ENCODE peak calls at places on chromosomes 6 and 20, in nine cellular contexts. U is AG10803; V is HCT116; P is fibroblast of pulmonary artery; S is GM06990; O is WTC11; J is cardiac fibroblast; C is CD8-positive, alpha-beta T cell; Y is uterus. I is an unnamed sample.

GRCh38 chr6:36856277-36856676 is 17.0 kb upstream of the CPNE5 start:
- DNase-seq in V (no peak), U (no peak), P (no peak), Y (no peak), O (no peak), J (no peak), C (no peak), S (no peak), I (no peak)

GRCh38 chr20:298755-299391 is 1.5 kb downstream of the ZCCHC3 start:
- DNase-seq in J (no peak), V (no peak), C (no peak), O (no peak), Y (no peak), U (no peak), S (no peak), P (no peak), I (no peak)

GRCh38 chr20:51195990-51196389 is 173.1 kb upstream of the KCNG1 start:
- DNase-seq in S (no peak), Y (no peak), P (no peak), U (no peak), C (no peak), V (no peak), O (no peak), J (no peak), I (no peak)

GRCh38 chr6:98539669-98540207 is 294.6 kb upstream of the POU3F2 start:
- DNase-seq in Y (no peak), C (no peak), P (no peak), J (no peak), U (no peak), V (no peak), S (no peak), O (no peak), I (no peak)

GRCh38 chr20:51347871-51348270 is 194.6 kb downstream of the NFATC2 start:
- DNase-seq in C (no peak), U (no peak), J (no peak), S (no peak), Y (no peak), P (no peak), V (no peak), O (no peak), I (no peak)

GRCh38 chr6:14544689-14545088 is 427.1 kb downstream of the CD83 start:
- DNase-seq in J (no peak), O (no peak), S (no peak), C (no peak), U (no peak), V (no peak), P (no peak), Y (no peak), I (no peak)

GRCh38 chr6:110755411-110755834 is 59.8 kb downstream of the CDK19 start:
- DNase-seq in O (no peak), Y (no peak), J (no peak), C (no peak), S (no peak), P (no peak), U (no peak), V (no peak), I (no peak)

GRCh38 chr20:57772349-57772964 is 62.6 kb upstream of the PMEPA1 start:
- DNase-seq in O (peak; percentile 27), V (no peak), U (peak; percentile 54), C (no peak), Y (no peak), S (no peak), P (peak; percentile 47), J (peak; percentile 73), I (peak; percentile 92)

GRCh38 chr6:44041461-44042260 is 85.6 kb downstream of the MRPL14 start:
- DNase-seq in O (no peak), S (no peak), P (peak; percentile 97), C (no peak), Y (peak; percentile 82), J (peak; percentile 94), U (peak; percentile 97), V (peak; percentile 84), I (peak; percentile 96)

GRCh38 chr6:7975764-7976146 is 65.2 kb upstream of the TXNDC5 start:
- DNase-seq in U (peak; percentile 4), C (no peak), P (peak; percentile 64), O (no peak), S (no peak), V (no peak), Y (no peak), J (peak; percentile 21), I (no peak)

GRCh38 chr6:134938896-134939295 is 11.0 kb downstream of the ALDH8A1 start:
- DNase-seq in V (no peak), U (no peak), C (no peak), J (peak; percentile 22), P (peak; percentile 14), Y (no peak), S (no peak), O (no peak), I (no peak)

GRCh38 chr6:29005183-29005885 is at the start of gene ZNF311:
- DNase-seq in O (peak; percentile 39), C (no peak), P (peak; percentile 79), S (no peak), Y (peak; percentile 57), U (peak; percentile 64), V (no peak), J (peak; percentile 80), I (peak; percentile 79)

GRCh38 chr6:108250240-108250866 is 10.5 kb downstream of the SNX3 start:
- DNase-seq in J (peak; percentile 39), Y (no peak), C (no peak), S (peak; percentile 28), V (peak; percentile 28), O (peak; percentile 25), P (peak; percentile 46), U (no peak), I (peak; percentile 33)

GRCh38 chr20:14334306-14334930 is 3.0 kb downstream of the FLRT3 start:
- DNase-seq in P (peak; percentile 70), O (peak; percentile 20), S (no peak), V (no peak), J (peak; percentile 24), U (peak; percentile 48), C (no peak), Y (peak; percentile 18), I (peak; percentile 78)

GRCh38 chr20:4684837-4685413 is 36.8 kb upstream of the PRND start:
- DNase-seq in C (no peak), J (peak; percentile 70), P (peak; percentile 63), U (no peak), O (no peak), V (peak; percentile 40), Y (peak; percentile 28), S (no peak), I (peak; percentile 93)

GRCh38 chr20:41051426-41051825 is 22.8 kb downstream of the TOP1 start:
- DNase-seq in V (no peak), S (no peak), U (no peak), P (no peak), C (no peak), Y (no peak), O (no peak), J (no peak), I (no peak)

GRCh38 chr6:158496700-158497099 is 63.2 kb upstream of the TMEM181 start:
- DNase-seq in V (no peak), O (no peak), C (no peak), S (no peak), P (no peak), Y (no peak), J (no peak), U (no peak), I (no peak)
- TF ChIP-seq CTCF in V (no peak), O (no peak), C (no peak), S (peak; percentile 19), P (no peak), Y (no peak), J (no peak), U (no peak), I (no peak)

GRCh38 chr6:27679968-27680694 is 207.2 kb upstream of the ZNF184 start:
- DNase-seq in U (no peak), P (no peak), Y (no peak), J (no peak), S (no peak), O (no peak), V (no peak), C (no peak), I (no peak)

GRCh38 chr6:27674882-27675281 is 202.0 kb upstream of the ZNF184 start:
- DNase-seq in Y (no peak), O (no peak), U (no peak), P (no peak), V (no peak), C (no peak), S (no peak), J (no peak), I (no peak)

GRCh38 chr6:27679308-27679967 is 206.5 kb upstream of the ZNF184 start:
- DNase-seq in S (no peak), U (no peak), Y (no peak), O (no peak), C (no peak), P (no peak), J (no peak), V (no peak), I (no peak)

DNA sequence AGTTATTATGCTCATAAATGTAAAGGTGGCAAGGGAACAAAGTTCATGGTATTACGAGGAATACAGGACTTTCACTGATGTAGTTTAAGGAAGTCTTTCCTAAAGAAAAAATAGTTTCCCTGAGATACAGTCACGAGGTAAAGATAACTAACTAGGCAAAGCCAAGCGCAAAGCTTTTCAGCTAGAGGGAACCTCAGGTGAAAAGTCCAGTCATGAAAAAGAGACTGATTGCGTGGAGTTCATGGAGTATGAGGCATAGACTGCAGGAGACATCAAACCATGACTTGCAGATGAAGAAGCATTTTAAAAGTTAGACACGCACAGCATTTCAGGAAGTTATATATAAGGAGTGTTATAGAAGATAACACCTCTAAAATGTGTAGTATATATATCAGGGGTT is 205.5 kb upstream of the ZNF184 start:
- DNase-seq in S (no peak), J (no peak), U (no peak), O (no peak), Y (no peak), P (no peak), C (no peak), V (no peak), I (no peak)
- TF ChIP-seq CTCF in S (no peak), J (no peak), U (no peak), O (no peak), Y (no peak), P (no peak), C (no peak), V (no peak), I (no peak)

GRCh38 chr6:24004062-24004461 is 122.0 kb upstream of the NRSN1 start:
- DNase-seq in V (no peak), Y (no peak), U (peak; percentile 47), S (no peak), O (no peak), J (peak; percentile 1), C (no peak), P (peak; percentile 0), I (peak; percentile 89)

GRCh38 chr6:24009319-24009718 is 116.7 kb upstream of the NRSN1 start:
- DNase-seq in C (no peak), O (no peak), P (no peak), Y (no peak), V (no peak), S (no peak), U (no peak), J (no peak), I (no peak)

GRCh38 chr6:24006246-24006645 is 119.8 kb upstream of the NRSN1 start:
- DNase-seq in U (no peak), S (no peak), J (no peak), V (no peak), O (no peak), P (no peak), Y (no peak), C (no peak), I (no peak)

GRCh38 chr6:24004659-24005058 is 121.4 kb upstream of the NRSN1 start:
- DNase-seq in U (no peak), V (no peak), P (no peak), S (no peak), Y (no peak), O (no peak), C (no peak), J (no peak), I (peak; percentile 5)
- TF ChIP-seq CTCF in U (no peak), V (no peak), P (no peak), S (no peak), Y (no peak), O (no peak), C (no peak), J (no peak), I (no peak)

GRCh38 chr20:10527781-10528180 is 92.7 kb downstream of the SLX4IP start:
- DNase-seq in O (no peak), U (no peak), C (no peak), Y (no peak), J (no peak), V (no peak), P (no peak), S (no peak), I (no peak)
- TF ChIP-seq CTCF in O (no peak), U (no peak), C (no peak), Y (no peak), J (no peak), V (no peak), P (no peak), S (no peak), I (no peak)